ENCODE peak calls at places on chromosomes 6 and 20, in four cellular contexts. D is GF-D8; H is mammary epithelial cell; O is activated T-cell treated with anti-CD3 and anti-CD28 coated beads, Interleukin-2, amount 50 U/mL, for 4 hours. X is an unnamed sample.

GRCh38 chr6:2450546-2450945 is 205.1 kb upstream of the GMDS start:
- DNase-seq in D (no peak), H (peak; percentile 30), O (no peak), X (no peak)

GRCh38 chr6:45647341-45648138 is 269.8 kb upstream of the SUPT3H start:
- DNase-seq in D (peak; percentile 10), H (peak; percentile 40), O (no peak), X (no peak)

GRCh38 chr6:7317538-7317937 is 4.5 kb upstream of the SSR1 start:
- DNase-seq in D (no peak), H (no peak), O (no peak), X (no peak)

GRCh38 chr20:36062799-36063198 is 91.7 kb upstream of the EPB41L1 start:
- DNase-seq in D (no peak), H (peak; percentile 63), O (no peak), X (no peak)

GRCh38 chr6:56593801-56594318 is 48.8 kb downstream of the DST start:
- DNase-seq in D (no peak), H (no peak), O (no peak), X (no peak)

GRCh38 chr6:2245954-2246863 is 804 bp upstream of the GMDS start:
- DNase-seq in D (no peak), H (peak; percentile 82), O (peak; percentile 41), X (no peak)

GRCh38 chr6:30876039-30876730 is 8.1 kb upstream of the DDR1 start:
- DNase-seq in D (no peak), H (peak; percentile 94), O (no peak), X (no peak)

GRCh38 chr6:146768722-146769121 is 169.9 kb downstream of the ADGB start:
- DNase-seq in D (no peak), H (no peak), O (no peak), X (no peak)

GRCh38 chr6:166567107-166567506 is 19.4 kb downstream of the RAMACL start:
- DNase-seq in D (no peak), H (peak; percentile 98), O (no peak), X (peak; percentile 96)

GRCh38 chr6:45677381-45677992 is 299.8 kb upstream of the SUPT3H start:
- DNase-seq in D (peak; percentile 70), H (no peak), O (no peak), X (no peak)

GRCh38 chr6:137155830-137156229 is 17.6 kb downstream of the IL22RA2 start:
- DNase-seq in D (peak; percentile 80), H (peak; percentile 93), O (no peak), X (no peak)

GRCh38 chr20:37543828-37544227 is 16.2 kb upstream of the BLCAP start:
- DNase-seq in D (no peak), H (peak; percentile 50), O (no peak), X (no peak)

GRCh38 chr6:90151827-90152449 is 144.7 kb downstream of the BACH2 start:
- DNase-seq in D (no peak), H (no peak), O (no peak), X (no peak)

GRCh38 chr6:75611702-75612375 is 10.2 kb downstream of the SENP6 start:
- DNase-seq in D (peak; percentile 10), H (peak; percentile 4), O (peak; percentile 43), X (no peak)

GRCh38 chr6:20746805-20747204 is 212.5 kb downstream of the CDKAL1 start:
- DNase-seq in D (no peak), H (no peak), O (no peak), X (no peak)

GRCh38 chr20:32088759-32089158 is 20.8 kb upstream of the TM9SF4 start:
- DNase-seq in D (no peak), H (no peak), O (no peak), X (no peak)

GRCh38 chr20:37994512-37994911 is 38.7 kb downstream of the TTI1 start:
- DNase-seq in D (no peak), H (peak; percentile 70), O (no peak), X (no peak)

GRCh38 chr6:138403324-138403800 is 661 bp upstream of the HEBP2 start:
- DNase-seq in D (no peak), H (no peak), O (peak; percentile 15), X (no peak)

GRCh38 chr6:139515511-139515910 is 141.1 kb upstream of the CITED2 start:
- DNase-seq in D (no peak), H (no peak), O (no peak), X (no peak)

GRCh38 chr6:75098709-75099108 is 107.1 kb downstream of the COL12A1 start:
- DNase-seq in D (no peak), H (peak; percentile 80), O (no peak), X (peak; percentile 86)

GRCh38 chr6:141482773-141483172 is 650.0 kb upstream of the GJE1 start:
- DNase-seq in D (no peak), H (no peak), O (no peak), X (no peak)

GRCh38 chr20:48080583-48080982 is 295.3 kb upstream of the SULF2 start:
- DNase-seq in D (no peak), H (peak; percentile 11), O (no peak), X (no peak)

GRCh38 chr6:161924516-161925116 is 650.8 kb upstream of the AGPAT4 start:
- DNase-seq in D (no peak), H (no peak), O (no peak), X (no peak)

GRCh38 chr20:62361799-62362589 is 5.1 kb downstream of the LAMA5 start:
- DNase-seq in D (no peak), H (no peak), O (no peak), X (no peak)

GRCh38 chr20:3716195-3716834 is 3.9 kb upstream of the SIGLEC1 start:
- DNase-seq in D (no peak), H (peak; percentile 16), O (no peak), X (no peak)

GRCh38 chr6:16737389-16737788 is 23.9 kb downstream of the ATXN1 start:
- DNase-seq in D (no peak), H (peak; percentile 42), O (no peak), X (no peak)

GRCh38 chr20:53579266-53579580 is 14.4 kb downstream of the ZNF217 start:
- DNase-seq in D (no peak), H (no peak), O (no peak), X (no peak)

GRCh38 chr20:47466704-47467459 is 34.8 kb upstream of the NCOA3 start:
- DNase-seq in D (no peak), H (no peak), O (no peak), X (no peak)

GRCh38 chr20:44692932-44693476 is 22.2 kb upstream of the CCN5 start:
- DNase-seq in D (no peak), H (peak; percentile 92), O (no peak), X (peak; percentile 90)

GRCh38 chr20:33482581-33482980 is 7.3 kb upstream of the CBFA2T2 start:
- DNase-seq in D (no peak), H (no peak), O (no peak), X (no peak)

GRCh38 chr6:18309046-18309445 is 44.7 kb upstream of the DEK start:
- DNase-seq in D (no peak), H (no peak), O (no peak), X (no peak)

GRCh38 chr6:140809694-140810101 is 1323.0 kb upstream of the GJE1 start:
- DNase-seq in D (no peak), H (no peak), O (no peak), X (no peak)

GRCh38 chr6:119346914-119347313 is 2.6 kb downstream of the MAN1A1 start:
- DNase-seq in D (no peak), H (no peak), O (no peak), X (no peak)

GRCh38 chr20:9886227-9886626 is 47.4 kb upstream of the PAK5 start:
- DNase-seq in D (no peak), H (peak; percentile 44), O (no peak), X (no peak)

GRCh38 chr20:23255658-23256385 is 94.8 kb upstream of the NXT1 start:
- DNase-seq in D (no peak), H (no peak), O (no peak), X (no peak)

GRCh38 chr6:99138445-99138844 is 190.7 kb upstream of the FBXL4 start:
- DNase-seq in D (no peak), H (no peak), O (no peak), X (no peak)

GRCh38 chr6:83862776-83863471 is 3.4 kb downstream of the CYB5R4 start:
- DNase-seq in D (no peak), H (no peak), O (no peak), X (no peak)